ENCODE peak calls at places on chromosomes 6 and 20, in nine cellular contexts. Z, G, X, K, C, W, V, F and J are unnamed samples.

GRCh38 chr20:43188234-43188653 is 1.5 kb downstream of the PTPRT start:
- DNase-seq in Z (no peak), G (no peak), X (no peak), K (no peak), C (no peak), W (no peak), V (no peak), F (no peak), J (no peak)

GRCh38 chr20:31809656-31810055 is 9.5 kb upstream of the MYLK2 start:
- DNase-seq in Z (no peak), G (no peak), X (no peak), K (peak), C (no peak), W (no peak), V (no peak), F (no peak), J (no peak)

GRCh38 chr20:33689973-33690372 is 3.8 kb upstream of the E2F1 start:
- DNase-seq in Z (peak), G (no peak), X (peak), K (peak), C (peak), W (peak), V (no peak), F (no peak), J (no peak)

GRCh38 chr20:48155231-48155630 is 369.9 kb upstream of the SULF2 start:
- DNase-seq in Z (no peak), G (no peak), X (no peak), K (no peak), C (no peak), W (no peak), V (no peak), F (peak), J (no peak)

GRCh38 chr20:13401596-13401995 is 180.5 kb downstream of the ISM1 start:
- DNase-seq in Z (peak), G (no peak), X (no peak), K (peak), C (no peak), W (no peak), V (no peak), F (no peak), J (peak)

GRCh38 chr20:36362261-36362660 is 56.1 kb downstream of the DLGAP4 start:
- DNase-seq in Z (no peak), G (no peak), X (no peak), K (no peak), C (no peak), W (no peak), V (no peak), F (no peak), J (no peak)

GRCh38 chr6:67792996-67793395 is 842.1 kb upstream of the ADGRB3 start:
- DNase-seq in Z (no peak), G (no peak), X (no peak), K (no peak), C (no peak), W (no peak), V (no peak), F (no peak), J (no peak)

GRCh38 chr20:62143118-62143975 is at the start of the genes PSMA7 and SS18L1:
- DNase-seq in Z (peak), G (peak), X (peak), K (peak), C (peak), W (peak), V (peak), F (peak), J (peak)

GRCh38 chr20:33333616-33334015 is 50.6 kb downstream of the BPIFB1 start:
- DNase-seq in Z (no peak), G (no peak), X (no peak), K (no peak), C (no peak), W (no peak), V (no peak), F (no peak), J (no peak)

GRCh38 chr6:134177753-134178229 is 125.4 kb upstream of the SLC2A12 start:
- DNase-seq in Z (no peak), G (no peak), X (no peak), K (peak), C (peak), W (no peak), V (no peak), F (no peak), J (no peak)

GRCh38 chr6:34305982-34306702 is 57.3 kb upstream of the SMIM29 start:
- DNase-seq in Z (peak), G (peak), X (no peak), K (no peak), C (no peak), W (no peak), V (no peak), F (no peak), J (peak)

GRCh38 chr20:58832442-58832841 is 18.3 kb downstream of the GNAS-AS1 start:
- DNase-seq in Z (no peak), G (no peak), X (no peak), K (no peak), C (no peak), W (no peak), V (no peak), F (no peak), J (no peak)

GRCh38 chr6:52216932-52217331 is 27.4 kb downstream of the IL17F start:
- DNase-seq in Z (no peak), G (no peak), X (no peak), K (no peak), C (no peak), W (no peak), V (no peak), F (no peak), J (no peak)

GRCh38 chr6:78999737-79000136 is 78.3 kb downstream of the PHIP start:
- DNase-seq in Z (no peak), G (no peak), X (no peak), K (no peak), C (no peak), W (no peak), V (no peak), F (no peak), J (no peak)

GRCh38 chr20:17966432-17967312 is 1.9 kb downstream of the SNX5 start:
- DNase-seq in Z (peak), G (no peak), X (no peak), K (peak), C (no peak), W (no peak), V (no peak), F (no peak), J (no peak)

GRCh38 chr6:36717871-36718540 is 20.4 kb downstream of the RAB44 start:
- DNase-seq in Z (no peak), G (no peak), X (no peak), K (no peak), C (no peak), W (no peak), V (no peak), F (peak), J (no peak)

GRCh38 chr20:43959079-43959919 is 44.6 kb downstream of the TOX2 start:
- DNase-seq in Z (peak), G (no peak), X (peak), K (no peak), C (no peak), W (no peak), V (no peak), F (peak), J (no peak)

GRCh38 chr20:60680554-60680953 is 571.5 kb upstream of the CDH4 start:
- DNase-seq in Z (no peak), G (no peak), X (no peak), K (no peak), C (no peak), W (no peak), V (no peak), F (no peak), J (no peak)

GRCh38 chr6:163189609-163190008 is 224.9 kb upstream of the QKI start:
- DNase-seq in Z (no peak), G (no peak), X (no peak), K (no peak), C (no peak), W (no peak), V (no peak), F (no peak), J (no peak)

GRCh38 chr6:50850223-50850751 is 31.6 kb downstream of the TFAP2B start:
- DNase-seq in Z (peak), G (no peak), X (no peak), K (no peak), C (no peak), W (no peak), V (peak), F (no peak), J (peak)

GRCh38 chr6:136737343-136738177 is 54.7 kb downstream of the MAP3K5 start:
- DNase-seq in Z (peak), G (no peak), X (no peak), K (no peak), C (no peak), W (no peak), V (no peak), F (no peak), J (no peak)

GRCh38 chr6:169165031-169165430 is 88.6 kb downstream of the THBS2 start:
- DNase-seq in Z (no peak), G (no peak), X (no peak), K (no peak), C (no peak), W (no peak), V (no peak), F (no peak), J (no peak)

GRCh38 chr6:116191881-116192280 is 62.0 kb downstream of the TSPYL4 start:
- DNase-seq in Z (no peak), G (no peak), X (no peak), K (no peak), C (no peak), W (no peak), V (no peak), F (no peak), J (no peak)

GRCh38 chr6:28078050-28078449 is 2.3 kb upstream of the ZNF165 start:
- DNase-seq in Z (no peak), G (no peak), X (no peak), K (no peak), C (no peak), W (no peak), V (no peak), F (no peak), J (no peak)

GRCh38 chr6:81744136-81744535 is 8.3 kb downstream of the TENT5A start:
- DNase-seq in Z (no peak), G (no peak), X (no peak), K (peak), C (no peak), W (no peak), V (no peak), F (no peak), J (no peak)

GRCh38 chr6:141808662-141809061 is 324.1 kb upstream of the GJE1 start:
- DNase-seq in Z (no peak), G (no peak), X (no peak), K (no peak), C (no peak), W (no peak), V (no peak), F (no peak), J (no peak)

GRCh38 chr6:33192671-33193602 is 670 bp upstream of the COL11A2 start:
- DNase-seq in Z (peak), G (peak), X (peak), K (no peak), C (peak), W (no peak), V (peak), F (no peak), J (no peak)

GRCh38 chr6:4518506-4518905 is 257.7 kb upstream of the CDYL start:
- DNase-seq in Z (no peak), G (no peak), X (no peak), K (peak), C (no peak), W (no peak), V (no peak), F (no peak), J (no peak)

GRCh38 chr6:10837997-10838793 is at the start of gene MAK:
- DNase-seq in Z (peak), G (peak), X (peak), K (peak), C (peak), W (peak), V (peak), F (peak), J (peak)

GRCh38 chr6:169529931-169530761 is 171.7 kb downstream of the WDR27 start:
- DNase-seq in Z (no peak), G (no peak), X (no peak), K (peak), C (peak), W (no peak), V (peak), F (peak), J (no peak)